ENCODE peak calls at places on chromosomes 1 and 21, in eight cellular contexts. V is Panc1, Y is breast epithelium, D is sigmoid colon, A is GM23338, L is esophagus muscularis mucosa, R is H1, U is suprapubic skin. T is an unnamed sample.

GRCh38 chr1:162422662-162423375 is 10.9 kb upstream of the SH2D1B start:
- DNase-seq in U (no peak), R (no peak), D (no peak), Y (no peak), L (no peak), A (no peak), V (no peak), T (no peak)

GRCh38 chr1:42793824-42794223 is 9.0 kb downstream of the TMEM269 start:
- DNase-seq in Y (no peak), R (no peak), D (no peak), A (no peak), V (no peak), U (no peak), L (no peak), T (no peak)

GRCh38 chr1:117093870-117094621 is 27.5 kb downstream of the TRIM45 start:
- DNase-seq in R (no peak), L (no peak), D (no peak), V (no peak), A (peak), Y (no peak), U (no peak), T (no peak)

GRCh38 chr21:26982767-26983166 is 15.9 kb upstream of the ADAMTS5 start:
- DNase-seq in L (no peak), Y (no peak), D (no peak), V (no peak), R (no peak), U (no peak), A (peak), T (no peak)

GRCh38 chr1:11893907-11894251 is 32.3 kb downstream of the KIAA2013 start:
- DNase-seq in L (no peak), A (peak), Y (no peak), D (no peak), V (peak), R (peak), U (no peak), T (peak)

GRCh38 chr1:15088146-15089025 is 65.2 kb upstream of the TMEM51 start:
- DNase-seq in Y (no peak), A (no peak), D (no peak), V (no peak), L (no peak), U (no peak), R (no peak), T (peak)

GRCh38 chr1:84347547-84348239 is 46.2 kb downstream of the SAMD13 start:
- DNase-seq in V (no peak), R (no peak), Y (no peak), D (no peak), U (no peak), A (no peak), L (no peak), T (no peak)

GRCh38 chr1:234659538-234659937 is 49.6 kb upstream of the IRF2BP2 start:
- DNase-seq in R (no peak), V (no peak), A (no peak), D (no peak), L (peak), Y (no peak), U (no peak), T (no peak)

GRCh38 chr1:223642155-223642689 is 23.3 kb downstream of the CAPN8 start:
- DNase-seq in R (no peak), D (no peak), Y (no peak), V (no peak), U (no peak), A (no peak), L (no peak), T (no peak)

GRCh38 chr1:25695991-25696330 is 79.4 kb downstream of the MAN1C1 start:
- DNase-seq in D (peak), A (no peak), L (no peak), R (no peak), U (no peak), V (no peak), Y (no peak), T (no peak)

GRCh38 chr1:162929177-162929576 is 68.2 kb upstream of the CCDC190 start:
- DNase-seq in R (no peak), V (no peak), D (no peak), U (no peak), A (no peak), L (no peak), Y (no peak), T (no peak)

GRCh38 chr1:165068716-165069115 is 287.8 kb downstream of the LMX1A start:
- DNase-seq in D (no peak), V (no peak), U (no peak), A (no peak), R (no peak), L (no peak), Y (no peak), T (no peak)

GRCh38 chr1:51070640-51071039 is 31.4 kb upstream of the C1orf185 start:
- DNase-seq in L (no peak), Y (no peak), D (no peak), R (no peak), A (no peak), V (no peak), U (no peak), T (no peak)

GRCh38 chr1:43452789-43453441 is 816 bp downstream of the HYI start:
- DNase-seq in L (no peak), A (peak), Y (no peak), V (peak), D (peak), R (no peak), U (no peak), T (no peak)

GRCh38 chr1:180791806-180792205 is 120.9 kb upstream of the KIAA1614 start:
- DNase-seq in V (no peak), Y (no peak), L (no peak), U (no peak), D (no peak), A (no peak), R (no peak), T (no peak)

GRCh38 chr1:11740258-11741192 is 4.6 kb downstream of the AGTRAP start:
- DNase-seq in Y (no peak), V (no peak), D (no peak), U (no peak), R (no peak), L (no peak), A (no peak), T (peak)

GRCh38 chr1:113941245-113941559 is 12.1 kb downstream of the HIPK1 start:
- DNase-seq in A (no peak), L (no peak), R (no peak), Y (no peak), U (no peak), V (no peak), D (no peak), T (no peak)

GRCh38 chr1:68745006-68745405 is 248.1 kb upstream of the DEPDC1 start:
- DNase-seq in L (no peak), U (no peak), R (no peak), A (no peak), V (no peak), D (no peak), Y (no peak), T (no peak)

GRCh38 chr1:225441314-225442119 is 13.7 kb upstream of the LBR start:
- DNase-seq in V (no peak), R (no peak), A (no peak), Y (no peak), D (peak), U (no peak), L (no peak), T (no peak)

GRCh38 chr1:79259390-79260336 is 253.1 kb upstream of the ADGRL4 start:
- DNase-seq in Y (no peak), L (no peak), R (no peak), D (no peak), A (peak), U (no peak), V (no peak), T (no peak)

GRCh38 chr1:107992341-107992740 is 27.4 kb upstream of the VAV3 start:
- DNase-seq in L (no peak), D (no peak), A (no peak), Y (no peak), V (no peak), U (no peak), R (no peak), T (no peak)

GRCh38 chr1:43373034-43373940 is 5.5 kb upstream of the ELOVL1 start:
- DNase-seq in Y (no peak), D (no peak), U (no peak), A (no peak), L (no peak), R (no peak), V (peak), T (no peak)

GRCh38 chr1:184296466-184297243 is 90.2 kb upstream of the C1orf21 start:
- DNase-seq in A (no peak), V (no peak), Y (no peak), R (no peak), L (no peak), D (peak), U (peak), T (peak)
- TF ChIP-seq POLR2AphosphoS5 in A (no peak), V (no peak), Y (no peak), R (no peak), L (peak), D (no peak), U (no peak), T (no peak)

DNA sequence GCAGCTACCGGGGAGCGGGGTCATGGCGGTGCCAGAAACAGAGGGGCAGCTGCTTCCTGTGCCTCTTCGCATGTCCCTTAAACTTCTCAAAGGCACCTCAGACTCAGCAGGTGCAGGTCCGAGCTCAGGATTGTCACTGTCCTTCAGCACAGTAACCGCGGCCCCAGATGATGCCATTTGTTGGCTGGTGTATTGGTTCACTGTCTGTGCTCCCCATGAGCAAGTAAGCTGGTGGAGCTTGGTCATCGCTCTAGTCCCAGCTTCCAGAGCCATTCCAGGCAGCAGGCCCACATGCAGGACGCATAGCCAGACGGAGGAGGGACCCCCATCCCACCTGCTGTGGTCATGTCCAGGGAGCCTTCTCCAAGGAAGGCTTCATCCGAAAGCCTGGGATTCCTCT is 154.0 kb upstream of the AJAP1 start:
- DNase-seq in R (no peak), A (no peak), V (no peak), Y (no peak), L (no peak), U (no peak), D (peak), T (no peak)
- H3K4me3 ChIP-seq in R (no peak), A (no peak), V (no peak), Y (no peak), L (no peak), U (no peak), D (no peak), T (no peak)

GRCh38 chr1:118905206-118905605 is 82.9 kb downstream of the TBX15 start:
- DNase-seq in R (no peak), L (no peak), Y (no peak), A (no peak), D (no peak), V (no peak), U (no peak), T (no peak)

GRCh38 chr1:118898702-118899101 is 89.4 kb downstream of the TBX15 start:
- DNase-seq in D (no peak), A (no peak), Y (no peak), L (no peak), R (no peak), V (no peak), U (no peak), T (no peak)

GRCh38 chr1:118899340-118899739 is 88.8 kb downstream of the TBX15 start:
- DNase-seq in R (no peak), A (no peak), V (no peak), U (no peak), D (no peak), Y (no peak), L (no peak), T (no peak)

GRCh38 chr1:118902299-118903270 is 85.6 kb downstream of the TBX15 start:
- DNase-seq in A (no peak), L (peak), D (no peak), U (no peak), Y (no peak), V (no peak), R (no peak), T (no peak)

GRCh38 chr1:118900643-118901440 is 87.3 kb downstream of the TBX15 start:
- DNase-seq in R (no peak), U (no peak), A (no peak), L (peak), Y (no peak), V (no peak), D (no peak), T (no peak)
- TF ChIP-seq POLR2AphosphoS5 in R (no peak), U (no peak), A (no peak), L (no peak), Y (no peak), V (no peak), D (no peak), T (no peak)

GRCh38 chr1:8026153-8026975 is at the start of gene ERRFI1:
- DNase-seq in D (peak), A (peak), V (no peak), R (peak), Y (peak), L (peak), U (peak), T (peak)

GRCh38 chr1:8025671-8026144 is 401 bp downstream of the ERRFI1 start:
- DNase-seq in V (no peak), Y (no peak), L (no peak), A (no peak), D (no peak), U (peak), R (peak), T (peak)

GRCh38 chr1:8025061-8025670 is 943 bp downstream of the ERRFI1 start:
- DNase-seq in Y (no peak), U (no peak), D (no peak), R (no peak), A (no peak), L (no peak), V (no peak), T (no peak)

GRCh38 chr1:8027748-8028631 is 1.9 kb upstream of the ERRFI1 start:
- DNase-seq in U (no peak), Y (no peak), A (no peak), D (no peak), V (no peak), L (no peak), R (no peak), T (no peak)

GRCh38 chr1:8026976-8027747 is 1.1 kb upstream of the ERRFI1 start:
- DNase-seq in V (no peak), L (no peak), D (peak), R (no peak), U (peak), A (peak), Y (no peak), T (no peak)
- H3K4me3 ChIP-seq in V (peak), L (peak), D (peak), R (peak), U (peak), A (peak), Y (peak), T (no peak)

GRCh38 chr1:33220701-33221384 is 35.4 kb upstream of the ZNF362 start:
- DNase-seq in Y (no peak), V (no peak), D (no peak), A (peak), R (no peak), U (peak), L (peak), T (no peak)
- TF ChIP-seq POLR2AphosphoS5 in Y (no peak), V (no peak), D (no peak), A (no peak), R (no peak), U (no peak), L (no peak), T (no peak)

DNA sequence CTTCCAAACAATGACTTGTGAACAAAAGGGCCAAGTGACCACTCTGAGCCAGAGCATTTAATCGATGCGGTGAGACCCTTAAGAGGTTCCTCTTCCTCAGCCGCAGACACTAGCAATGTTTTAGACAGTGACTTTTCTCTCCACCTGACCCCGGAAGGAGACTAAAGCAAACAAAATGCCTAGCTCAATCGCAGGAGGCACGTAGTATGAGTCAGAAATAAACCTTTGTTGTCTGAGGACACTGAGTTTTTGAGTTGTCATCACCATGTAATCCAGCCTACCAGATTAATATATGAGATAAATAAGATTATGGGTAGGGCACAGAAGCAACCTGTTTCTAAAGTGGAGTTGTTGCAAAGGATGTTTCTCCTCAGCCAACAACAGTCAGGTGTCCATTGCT is 326.2 kb upstream of the DUSP10 start:
- DNase-seq in D (no peak), U (no peak), Y (no peak), A (no peak), V (no peak), L (no peak), R (no peak), T (no peak)
- H3K4me3 ChIP-seq in D (no peak), U (no peak), Y (no peak), A (no peak), V (no peak), L (no peak), R (no peak), T (no peak)

DNA sequence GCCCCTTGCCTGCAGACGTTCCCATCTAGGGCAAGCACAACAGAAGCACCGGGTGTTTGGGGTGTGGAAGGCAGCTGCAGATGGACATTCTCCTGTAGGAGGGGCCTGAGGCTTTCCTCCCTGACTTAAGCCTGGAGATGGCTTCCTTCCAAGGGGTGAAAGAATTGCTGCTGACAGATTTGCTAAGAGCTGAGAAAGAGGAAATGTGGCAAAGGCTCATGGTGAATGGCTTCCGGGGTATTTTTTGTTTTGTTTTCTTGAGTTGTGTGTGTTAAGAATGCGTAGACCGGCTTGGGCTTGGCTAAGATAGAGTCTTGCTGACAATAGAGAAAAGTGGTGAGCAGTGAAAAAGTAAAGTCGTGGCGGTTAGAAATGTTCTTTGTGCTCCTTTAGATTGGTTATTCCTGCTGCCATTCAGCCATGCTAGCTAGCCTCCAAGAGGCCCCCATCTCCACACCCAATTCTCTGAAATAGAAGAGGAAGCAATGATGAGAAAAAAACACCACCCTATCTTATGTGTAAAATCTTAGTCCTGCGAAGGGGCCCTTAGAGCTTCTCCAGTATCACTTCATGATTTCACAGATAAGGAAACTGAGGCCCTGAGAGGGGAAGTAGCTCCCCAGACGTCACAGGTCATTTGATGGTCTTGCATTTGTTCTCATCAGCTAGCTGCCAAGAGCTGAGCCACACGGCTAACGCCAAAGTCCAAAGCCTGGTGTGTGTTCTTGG is 36.9 kb downstream of the EIF2D start:
- DNase-seq in Y (no peak), L (no peak), D (peak), R (no peak), V (no peak), U (peak), A (peak), T (no peak)
- TF ChIP-seq POLR2AphosphoS5 in Y (no peak), L (no peak), D (no peak), R (no peak), V (no peak), U (no peak), A (no peak), T (peak)

DNA sequence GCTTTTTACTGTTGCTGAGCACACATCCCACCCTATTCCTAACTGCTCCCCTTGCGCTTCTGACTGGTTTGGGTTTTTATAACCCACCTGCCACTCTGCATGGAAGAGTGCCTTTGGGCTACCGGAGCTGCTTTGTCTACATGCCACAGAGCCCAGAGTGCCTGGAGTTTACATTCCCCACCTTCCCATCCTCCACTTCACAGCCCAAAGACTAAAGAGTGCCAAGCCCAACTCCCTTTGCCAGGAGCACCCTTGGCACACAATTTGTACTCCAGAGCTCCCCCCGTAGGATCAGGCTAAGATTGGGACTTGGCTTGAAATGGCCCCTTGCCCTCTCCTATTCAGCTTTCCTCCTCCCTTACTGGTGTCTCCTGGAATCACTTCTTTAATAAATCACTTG is 63.3 kb downstream of the LHX9 start:
- DNase-seq in U (no peak), L (no peak), A (peak), V (no peak), R (no peak), D (no peak), Y (no peak), T (no peak)
- H3K4me3 ChIP-seq in U (no peak), L (no peak), A (no peak), V (no peak), R (no peak), D (no peak), Y (no peak), T (no peak)

DNA sequence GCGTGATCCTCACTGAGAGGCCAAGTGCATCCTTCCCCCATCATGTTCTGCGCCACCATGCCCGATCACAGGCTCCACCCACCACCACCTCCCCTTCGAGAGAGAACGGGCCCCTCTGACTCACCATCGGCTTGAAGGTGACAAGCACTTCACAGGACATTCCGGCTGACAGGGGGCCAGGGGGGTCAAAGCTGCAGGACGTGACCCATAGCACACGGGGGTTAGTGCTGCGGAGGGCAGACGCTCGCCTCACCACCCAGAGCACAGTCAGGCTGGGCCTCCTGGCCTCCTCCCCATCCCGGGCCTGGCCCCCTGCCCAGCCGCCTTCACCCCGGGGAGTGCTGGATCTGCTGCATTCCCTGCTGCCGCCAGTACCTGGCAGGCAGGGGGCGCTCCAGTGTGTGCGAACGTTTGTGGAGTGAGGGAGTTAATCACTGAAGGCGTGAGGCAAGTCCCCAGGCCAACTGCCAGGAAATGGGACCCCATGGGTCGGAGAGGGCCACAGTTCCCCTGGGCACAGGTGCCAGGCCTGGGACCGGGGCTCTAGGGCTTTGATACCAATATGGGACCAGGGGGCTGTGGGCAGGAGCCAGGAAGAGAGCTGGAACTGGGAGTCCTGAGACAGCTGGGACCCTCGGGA is 40.9 kb upstream of the TMEM52 start:
- DNase-seq in R (peak), Y (peak), V (no peak), L (no peak), D (peak), U (peak), A (peak), T (peak)
- TF ChIP-seq POLR2AphosphoS5 in R (no peak), Y (no peak), V (no peak), L (no peak), D (no peak), U (no peak), A (no peak), T (no peak)

GRCh38 chr1:232966663-232967062 is 16.3 kb downstream of the NTPCR start:
- DNase-seq in R (no peak), L (no peak), U (no peak), Y (no peak), V (no peak), A (no peak), D (no peak), T (no peak)
- H3K4me3 ChIP-seq in R (no peak), L (no peak), U (no peak), Y (no peak), V (no peak), A (no peak), D (no peak), T (no peak)

T was measured in spleen.